ENCODE peak calls at places on chromosomes 5 and 9, in five cellular contexts. L, K, U, M and G are unnamed samples.

GRCh38 chr5:97547999-97548797 is 365.2 kb upstream of the RIOK2 start:
- DNase-seq in L (no peak), K (no peak), U (no peak), M (no peak), G (no peak)

GRCh38 chr5:176519810-176520720 is 17.1 kb downstream of the RNF44 start:
- DNase-seq in L (no peak), K (no peak), U (no peak), M (no peak), G (no peak)

GRCh38 chr9:133440884-133441283 is 18.7 kb downstream of the ADAMTS13 start:
- DNase-seq in L (no peak), K (no peak), U (no peak), M (no peak), G (no peak)

GRCh38 chr5:66769839-66770617 is 173.8 kb downstream of the MAST4 start:
- DNase-seq in L (peak; percentile 52), K (no peak), U (no peak), M (peak; percentile 18), G (no peak)

GRCh38 chr5:179416114-179416730 is 71.0 kb upstream of the ADAMTS2 start:
- DNase-seq in L (no peak), K (no peak), U (peak; percentile 38), M (no peak), G (no peak)

GRCh38 chr9:35907732-35908483 is 1.4 kb upstream of the SPAAR start:
- DNase-seq in L (peak; percentile 46), K (no peak), U (peak; percentile 89), M (no peak), G (no peak)

GRCh38 chr9:36827593-36827992 is 206.5 kb downstream of the PAX5 start:
- DNase-seq in L (no peak), K (no peak), U (no peak), M (no peak), G (no peak)

GRCh38 chr5:153987310-153987709 is 51.4 kb downstream of the FAM114A2 start:
- DNase-seq in L (no peak), K (no peak), U (no peak), M (no peak), G (no peak)

GRCh38 chr5:123438244-123438643 is 15.0 kb upstream of the CEP120 start:
- DNase-seq in L (no peak), K (no peak), U (no peak), M (no peak), G (no peak)

GRCh38 chr5:132070460-132071337 is 2.9 kb upstream of the CSF2 start:
- DNase-seq in L (no peak), K (no peak), U (no peak), M (no peak), G (no peak)

GRCh38 chr9:136119259-136120118 is 814 bp upstream of the TMEM250 start:
- DNase-seq in L (no peak), K (no peak), U (peak; percentile 76), M (no peak), G (peak; percentile 30)

GRCh38 chr5:59206132-59206581 is 623.3 kb downstream of the RAB3C start:
- DNase-seq in L (no peak), K (no peak), U (no peak), M (no peak), G (no peak)

GRCh38 chr9:100428871-100429654 is 2.1 kb downstream of the MSANTD3 start:
- DNase-seq in L (no peak), K (no peak), U (no peak), M (peak; percentile 16), G (no peak)

GRCh38 chr9:17063535-17064135 is 71.2 kb upstream of the CNTLN start:
- DNase-seq in L (peak; percentile 13), K (no peak), U (no peak), M (peak; percentile 12), G (no peak)

GRCh38 chr9:128254855-128255759 is 20.7 kb downstream of the GOLGA2 start:
- DNase-seq in L (no peak), K (peak; percentile 9), U (no peak), M (peak; percentile 35), G (peak; percentile 50)